ENCODE peak calls at places on chromosome 17, in five cellular contexts. H is hepatocyte, R is left ventricle myocardium inferior, N is cardiac fibroblast, T is IMR-90. O is an unnamed sample.

GRCh38 chr17:49730787-49731441 is 23.1 kb upstream of the SLC35B1 start:
- DNase-seq in R (no peak), N (no peak), T (no peak), H (no peak), O (no peak)

GRCh38 chr17:71779482-71779881 is 341.3 kb upstream of the SOX9 start:
- DNase-seq in N (no peak), R (no peak), H (no peak), T (no peak), O (peak)

GRCh38 chr17:65035191-65035590 is 21.3 kb downstream of the GNA13 start:
- DNase-seq in N (peak), T (no peak), H (no peak), R (no peak), O (no peak)

GRCh38 chr17:40922239-40922638 is 15.2 kb downstream of the KRT23 start:
- DNase-seq in N (peak), T (peak), R (no peak), H (peak), O (peak)

GRCh38 chr17:69575346-69575761 is 160.9 kb downstream of the MAP2K6 start:
- DNase-seq in R (no peak), H (no peak), N (peak), T (peak), O (peak)

GRCh38 chr17:77206557-77206956 is 65.8 kb downstream of the SEC14L1 start:
- DNase-seq in N (peak), R (no peak), T (peak), H (no peak), O (no peak)

GRCh38 chr17:7014995-7015586 is 2.7 kb downstream of the RNASEK start:
- DNase-seq in T (peak), R (no peak), N (peak), H (peak), O (peak)

GRCh38 chr17:8670486-8670885 is 40.0 kb upstream of the MYH10 start:
- DNase-seq in R (no peak), T (peak), N (no peak), H (no peak), O (no peak)

GRCh38 chr17:28729950-28730330 is 1.4 kb downstream of the NEK8 start:
- DNase-seq in N (no peak), R (no peak), H (no peak), T (no peak), O (no peak)

GRCh38 chr17:38452719-38453118 is 24.5 kb downstream of the ARHGAP23 start:
- DNase-seq in H (no peak), R (no peak), N (no peak), T (no peak), O (no peak)

GRCh38 chr17:39757931-39758873 is 20.5 kb downstream of the GRB7 start:
- DNase-seq in R (no peak), H (no peak), T (no peak), N (no peak), O (no peak)

DNA sequence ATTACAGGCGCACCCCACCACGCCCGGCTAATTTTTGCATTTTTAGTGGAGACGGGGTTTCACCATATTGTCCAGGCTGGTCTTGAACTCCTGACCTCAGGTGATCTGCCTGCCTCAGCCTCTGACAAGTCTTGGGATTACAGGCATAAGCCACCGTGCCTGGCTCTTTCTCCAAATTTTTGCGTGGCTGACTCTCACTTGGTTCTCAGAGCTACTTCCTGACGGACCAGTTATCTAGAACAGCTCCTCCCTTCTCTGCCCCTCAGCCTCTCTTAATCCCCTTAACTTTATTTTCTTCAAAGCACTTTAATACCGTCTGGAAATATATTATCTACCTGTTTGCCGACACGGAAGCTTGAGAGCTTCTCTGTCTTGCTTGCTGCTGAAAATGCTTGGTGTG is 4.2 kb downstream of the YPEL2 start:
- DNase-seq in N (no peak), R (no peak), T (no peak), H (no peak), O (no peak)
- H3K4me3 ChIP-seq in N (no peak), R (no peak), T (no peak), H (no peak), O (no peak)

GRCh38 chr17:66495035-66495434 is 192.6 kb downstream of the PRKCA start:
- DNase-seq in R (no peak), T (no peak), N (no peak), H (no peak), O (no peak)
- TF ChIP-seq CTCF in R (no peak), T (no peak), N (no peak), H (no peak), O (no peak)

GRCh38 chr17:42992872-42993271 is 5.3 kb upstream of the RPL27 start:
- DNase-seq in R (no peak), T (no peak), N (no peak), H (no peak), O (no peak)

GRCh38 chr17:42997984-42998938 is at the start of gene RPL27:
- DNase-seq in R (peak), T (peak), H (peak), N (peak), O (peak)

GRCh38 chr17:42999003-42999525 is 845 bp downstream of the RPL27 start:
- DNase-seq in H (no peak), R (no peak), T (no peak), N (no peak), O (no peak)

GRCh38 chr17:42997390-42997983 is 732 bp upstream of the RPL27 start:
- DNase-seq in N (no peak), R (no peak), H (no peak), T (no peak), O (no peak)
- H3K4me3 ChIP-seq in N (peak), R (peak), H (no peak), T (peak), O (peak)

GRCh38 chr17:75681289-75681688 is 14.2 kb downstream of the SAP30BP start:
- DNase-seq in H (peak), N (peak), R (no peak), T (peak), O (peak)

GRCh38 chr17:75683467-75684041 is 16.4 kb downstream of the SAP30BP start:
- DNase-seq in R (no peak), N (peak), T (peak), H (peak), O (peak)

GRCh38 chr17:75676461-75676860 is 9.3 kb downstream of the SAP30BP start:
- DNase-seq in T (no peak), R (no peak), N (no peak), H (no peak), O (no peak)

GRCh38 chr17:75680431-75680830 is 13.3 kb downstream of the SAP30BP start:
- DNase-seq in R (no peak), N (no peak), T (no peak), H (no peak), O (no peak)

GRCh38 chr17:75679706-75680201 is 12.6 kb downstream of the SAP30BP start:
- DNase-seq in R (no peak), T (no peak), N (peak), H (peak), O (peak)
- TF ChIP-seq CTCF in R (peak), T (no peak), N (peak), H (no peak), O (peak)

DNA sequence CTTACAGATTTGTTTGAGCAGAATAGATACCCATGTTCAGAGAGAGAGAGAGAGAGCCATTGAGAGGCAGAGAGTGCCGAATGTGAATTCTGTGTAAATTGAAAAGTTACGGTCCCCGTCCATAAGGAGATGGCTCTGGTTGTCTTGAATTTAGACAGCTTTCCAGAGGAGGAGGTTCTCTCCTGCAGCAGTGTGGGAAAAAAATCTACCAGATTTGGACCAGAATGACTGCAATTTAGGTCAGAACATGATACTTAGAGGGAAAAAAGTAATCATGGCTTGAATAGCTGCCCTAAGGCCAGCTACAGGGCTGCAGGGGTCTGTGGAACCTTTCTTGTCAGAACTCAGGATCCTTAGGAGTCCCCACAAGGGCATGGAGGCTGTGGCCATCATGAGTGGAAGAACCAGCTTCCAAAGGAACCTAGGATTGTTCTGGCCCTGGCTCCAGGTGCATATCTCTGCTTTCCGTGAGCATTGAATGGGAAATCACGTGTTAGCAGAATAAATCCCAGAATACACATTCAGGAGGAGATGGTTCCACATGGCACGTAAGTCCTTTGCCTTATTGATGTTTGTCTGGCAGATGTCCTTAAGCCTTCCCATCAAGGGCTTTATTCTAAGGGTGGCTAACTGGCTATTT is 13.0 kb downstream of the PITPNC1 start:
- DNase-seq in T (peak), R (no peak), N (peak), H (no peak), O (no peak)
- H3K4me3 ChIP-seq in T (no peak), R (no peak), N (no peak), H (no peak), O (no peak)

GRCh38 chr17:78359936-78360370 is at the start of gene SOCS3:
- DNase-seq in R (peak), T (peak), N (peak), H (peak), O (peak)
- TF ChIP-seq CTCF in R (no peak), T (no peak), N (no peak), H (no peak), O (no peak)

GRCh38 chr17:975321-975982 is 4.1 kb downstream of the NXN start:
- DNase-seq in H (no peak), T (no peak), R (no peak), N (no peak), O (no peak)
- H3K4me3 ChIP-seq in H (no peak), T (no peak), R (no peak), N (no peak), O (no peak)